ENCODE peak calls at places on chromosomes 5 and 9, in nine cellular contexts. C is PC-3; A is CD8-positive, alpha-beta memory T cell; J is mucosa of gallbladder; X is HS-27A; V is T-helper 2 cell; N is activated T-helper 1 cell treated with anti-CD3 and anti-CD28 coated beads, Interleukin-12 subunit alpha, Interleukin-12 subunit beta, Interleukin-2, Interleukin-4 antibody, amounts not matched to agents 30 ng/mL and 10 ng/mL and 1 ng/mL, durations not matched to agents 14 hours and 24 hours and 36 hours; Q is choroid plexus epithelial cell; G is hepatocyte. I is an unnamed sample.

GRCh38 chr5:84286662-84287061 is 98.0 kb downstream of the EDIL3 start:
- DNase-seq in V (no peak), G (no peak), Q (peak; percentile 47), N (no peak), X (no peak), C (no peak), J (no peak), A (no peak), I (no peak)

GRCh38 chr9:27118916-27119315 is 9.9 kb downstream of the TEK start:
- DNase-seq in C (peak; percentile 57), J (no peak), X (no peak), A (no peak), V (no peak), G (no peak), N (no peak), Q (peak; percentile 70), I (no peak)

GRCh38 chr9:111597852-111598729 is 1.4 kb downstream of the PTGR1 start:
- DNase-seq in G (peak; percentile 83), X (no peak), C (peak; percentile 61), V (peak; percentile 34), N (peak; percentile 35), Q (peak; percentile 84), J (peak; percentile 66), A (peak; percentile 39), I (peak; percentile 63)

GRCh38 chr9:278651-279050 is 64.0 kb downstream of the DOCK8 start:
- DNase-seq in N (peak; percentile 50), A (peak; percentile 31), V (no peak), C (no peak), G (no peak), J (no peak), X (no peak), Q (no peak), I (no peak)

GRCh38 chr5:116084231-116084630 is 594 bp upstream of the COMMD10 start:
- DNase-seq in X (no peak), G (peak; percentile 43), A (peak; percentile 8), C (peak; percentile 28), N (peak; percentile 8), Q (peak; percentile 47), V (no peak), J (no peak), I (no peak)

GRCh38 chr5:167453518-167454020 is 837.9 kb upstream of the WWC1 start:
- DNase-seq in A (no peak), J (no peak), C (no peak), X (no peak), G (no peak), Q (peak; percentile 2), V (no peak), N (no peak), I (no peak)

GRCh38 chr5:179792612-179793469 is 945 bp upstream of the LTC4S start:
- DNase-seq in J (no peak), G (no peak), C (no peak), Q (no peak), N (no peak), X (no peak), A (no peak), V (no peak), I (peak; percentile 19)

GRCh38 chr5:142013734-142014495 is 1.1 kb upstream of the GNPDA1 start:
- DNase-seq in V (no peak), Q (peak; percentile 38), G (peak; percentile 61), X (no peak), J (peak; percentile 37), A (no peak), C (peak; percentile 49), N (no peak), I (peak; percentile 27)

GRCh38 chr9:74973714-74974113 is 21.0 kb upstream of the C9orf40 start:
- DNase-seq in N (no peak), X (no peak), C (no peak), A (no peak), Q (no peak), G (no peak), V (no peak), J (no peak), I (no peak)

GRCh38 chr9:87882627-87883026 is at the start of gene SPATA31E1:
- DNase-seq in A (no peak), N (no peak), G (no peak), Q (no peak), C (no peak), J (no peak), X (no peak), V (no peak), I (no peak)

GRCh38 chr5:40687316-40687715 is 7.6 kb downstream of the PTGER4 start:
- DNase-seq in V (no peak), X (no peak), Q (no peak), A (peak; percentile 21), C (no peak), G (no peak), N (no peak), J (no peak), I (no peak)

GRCh38 chr9:136527721-136528710 is 17.8 kb downstream of the NOTCH1 start:
- DNase-seq in N (no peak), A (no peak), J (no peak), G (peak; percentile 63), C (no peak), Q (no peak), V (no peak), X (no peak), I (no peak)

GRCh38 chr5:132156413-132156812 is 71.2 kb downstream of the P4HA2 start:
- DNase-seq in N (no peak), V (no peak), X (no peak), G (no peak), J (no peak), A (no peak), C (no peak), Q (no peak), I (no peak)

GRCh38 chr5:78641060-78641474 is 7.5 kb downstream of the LHFPL2 start:
- DNase-seq in V (no peak), N (no peak), C (no peak), Q (no peak), X (no peak), A (no peak), J (no peak), G (no peak), I (no peak)

GRCh38 chr9:14733130-14733529 is 10.6 kb upstream of the CER1 start:
- DNase-seq in A (no peak), J (no peak), X (no peak), G (no peak), Q (no peak), C (no peak), V (no peak), N (no peak), I (no peak)

GRCh38 chr5:176619203-176619568 is 9.2 kb upstream of the GPRIN1 start:
- DNase-seq in J (peak; percentile 67), V (peak; percentile 71), N (peak; percentile 75), Q (peak; percentile 92), G (peak; percentile 78), A (peak; percentile 73), C (no peak), X (no peak), I (no peak)

GRCh38 chr5:150361301-150361700 is 3.8 kb downstream of the TCOF1 start:
- DNase-seq in V (no peak), Q (no peak), G (no peak), N (no peak), X (no peak), C (no peak), A (no peak), J (no peak), I (no peak)

GRCh38 chr9:113488490-113488889 is 25.0 kb downstream of the RGS3 start:
- DNase-seq in J (no peak), V (no peak), Q (no peak), A (no peak), N (no peak), C (no peak), X (no peak), G (no peak), I (no peak)

GRCh38 chr9:113488071-113488470 is 24.5 kb downstream of the RGS3 start:
- DNase-seq in G (no peak), V (no peak), A (no peak), Q (no peak), X (no peak), C (peak; percentile 18), J (no peak), N (no peak), I (no peak)

GRCh38 chr9:125296843-125297372 is 35.3 kb downstream of the GAPVD1 start:
- DNase-seq in X (no peak), C (peak; percentile 86), G (peak; percentile 41), A (no peak), N (no peak), Q (peak; percentile 17), J (peak; percentile 14), V (no peak), I (no peak)